ENCODE peak calls at places on chromosomes 16 and 17, in nine cellular contexts. D, G, P, S, V, I, O, F and N are unnamed samples.

GRCh38 chr17:28843810-28844137 is 1.2 kb upstream of the FAM222B start:
- DNase-seq in D (no peak), G (no peak), P (no peak), S (no peak), V (peak), I (no peak), O (no peak), F (no peak), N (no peak)

GRCh38 chr17:40458001-40458791 is 14.9 kb downstream of the IGFBP4 start:
- DNase-seq in D (peak), G (no peak), P (no peak), S (peak), V (peak), I (peak), O (no peak), F (no peak), N (peak)

GRCh38 chr17:35898283-35899070 is 18.3 kb upstream of the CCL5 start:
- DNase-seq in D (peak), G (no peak), P (no peak), S (no peak), V (no peak), I (peak), O (no peak), F (peak), N (no peak)

GRCh38 chr17:64172510-64172909 is 42.6 kb upstream of the ERN1 start:
- DNase-seq in D (no peak), G (no peak), P (no peak), S (no peak), V (no peak), I (no peak), O (no peak), F (no peak), N (no peak)

GRCh38 chr17:83081561-83082201 is 2.3 kb downstream of the METRNL start:
- DNase-seq in D (no peak), G (peak), P (no peak), S (no peak), V (peak), I (peak), O (no peak), F (peak), N (peak)

GRCh38 chr17:50052241-50052788 is 3.6 kb upstream of the ITGA3 start:
- DNase-seq in D (no peak), G (no peak), P (no peak), S (no peak), V (no peak), I (peak), O (no peak), F (no peak), N (no peak)

GRCh38 chr17:38455288-38455915 is 27.1 kb downstream of the ARHGAP23 start:
- DNase-seq in D (no peak), G (no peak), P (no peak), S (no peak), V (no peak), I (no peak), O (no peak), F (no peak), N (no peak)

GRCh38 chr16:81261049-81261648 is 22.7 kb downstream of the BCO1 start:
- DNase-seq in D (peak), G (no peak), P (no peak), S (peak), V (no peak), I (peak), O (no peak), F (no peak), N (no peak)

GRCh38 chr16:1224558-1224957 is 510 bp downstream of the TPSG1 start:
- DNase-seq in D (no peak), G (no peak), P (no peak), S (no peak), V (no peak), I (no peak), O (peak), F (peak), N (no peak)

GRCh38 chr16:75580-76501 is 2.2 kb upstream of the MPG start:
- DNase-seq in D (no peak), G (peak), P (no peak), S (peak), V (peak), I (peak), O (peak), F (peak), N (peak)

GRCh38 chr17:67310406-67310805 is 56.0 kb downstream of the PSMD12 start:
- DNase-seq in D (no peak), G (no peak), P (no peak), S (no peak), V (no peak), I (no peak), O (no peak), F (no peak), N (no peak)

GRCh38 chr16:27210174-27210573 is 6.8 kb downstream of the KDM8 start:
- DNase-seq in D (no peak), G (no peak), P (no peak), S (no peak), V (no peak), I (no peak), O (no peak), F (no peak), N (no peak)

GRCh38 chr17:30332057-30332542 is 1.8 kb downstream of the TMIGD1 start:
- DNase-seq in D (peak), G (no peak), P (no peak), S (peak), V (no peak), I (no peak), O (no peak), F (peak), N (no peak)

GRCh38 chr17:38442548-38442947 is 14.3 kb downstream of the ARHGAP23 start:
- DNase-seq in D (no peak), G (no peak), P (no peak), S (no peak), V (no peak), I (no peak), O (no peak), F (no peak), N (no peak)

GRCh38 chr17:57455063-57455914 is 199.0 kb downstream of the MSI2 start:
- DNase-seq in D (no peak), G (no peak), P (no peak), S (no peak), V (no peak), I (no peak), O (no peak), F (no peak), N (no peak)
- TF ChIP-seq EP300 in D (no peak), G (no peak), P (no peak), S (no peak), V (no peak), I (no peak), O (no peak), F (no peak), N (no peak)

GRCh38 chr17:8918811-8919210 is 46.7 kb downstream of the PIK3R5 start:
- DNase-seq in D (no peak), G (no peak), P (no peak), S (no peak), V (no peak), I (no peak), O (no peak), F (no peak), N (no peak)
- TF ChIP-seq POLR2A in D (no peak), G (no peak), P (no peak), S (no peak), V (no peak), I (no peak), O (no peak), F (no peak), N (no peak)

GRCh38 chr17:76683011-76683755 is 27.6 kb downstream of the MXRA7 start:
- DNase-seq in D (no peak), G (no peak), P (no peak), S (no peak), V (no peak), I (no peak), O (no peak), F (no peak), N (peak)
- TF ChIP-seq CTCF in D (peak), G (no peak), P (peak), S (peak), V (no peak), I (no peak), O (no peak), F (no peak), N (no peak)

GRCh38 chr16:74592847-74593246 is 14.1 kb downstream of the GLG1 start:
- DNase-seq in D (no peak), G (no peak), P (no peak), S (no peak), V (no peak), I (no peak), O (no peak), F (no peak), N (no peak)
- TF ChIP-seq EP300 in D (no peak), G (no peak), P (no peak), S (no peak), V (no peak), I (no peak), O (no peak), F (no peak), N (no peak)

GRCh38 chr17:3924421-3925350 is 8.4 kb upstream of the P2RX1 start:
- DNase-seq in D (no peak), G (no peak), P (no peak), S (no peak), V (peak), I (no peak), O (no peak), F (peak), N (no peak)
- TF ChIP-seq POLR2A in D (no peak), G (no peak), P (no peak), S (no peak), V (no peak), I (no peak), O (no peak), F (no peak), N (no peak)

DNA sequence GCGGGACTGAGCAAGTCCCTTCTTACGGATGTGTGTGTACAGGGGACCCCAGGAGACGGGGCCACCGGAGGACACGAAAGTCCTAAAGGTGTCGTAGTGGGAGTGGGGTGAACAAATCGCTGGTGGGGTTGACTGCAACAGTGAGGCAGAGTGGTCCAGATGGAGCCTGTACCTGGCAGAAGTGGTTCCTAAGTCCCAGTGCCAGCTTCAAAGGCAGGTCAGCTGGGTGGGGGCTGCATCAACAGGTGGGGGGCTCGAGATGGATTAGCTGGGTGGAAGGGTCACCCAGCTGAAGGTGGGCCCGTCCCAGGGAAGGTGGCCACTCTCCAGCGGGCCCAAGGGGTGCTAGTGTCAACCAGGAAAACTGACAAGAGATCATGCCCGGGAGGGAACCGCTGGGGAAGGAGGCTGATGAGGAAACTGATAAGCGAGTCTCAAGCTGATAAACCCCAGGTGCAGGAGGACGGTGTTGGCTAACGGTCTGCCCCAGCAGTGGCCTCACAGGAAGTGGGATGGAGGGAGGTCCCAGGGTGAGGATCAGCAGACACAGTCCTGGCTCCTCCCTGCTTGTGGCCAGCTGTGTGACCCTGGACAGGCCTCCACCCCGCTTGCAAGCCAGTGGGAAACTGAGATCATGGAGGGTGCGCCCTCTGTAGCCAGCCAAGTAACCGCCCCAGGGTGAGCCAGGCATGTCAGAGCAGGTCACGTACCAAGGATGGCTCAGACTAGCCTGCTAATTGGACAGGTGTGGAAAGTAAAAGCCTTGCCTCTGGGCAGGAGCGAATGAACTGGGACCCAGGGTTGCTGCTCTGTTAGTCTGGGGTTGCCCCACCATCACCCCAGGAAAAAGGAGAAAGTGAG is 1.0 kb downstream of the ORAI3 start:
- DNase-seq in D (peak), G (peak), P (no peak), S (peak), V (peak), I (peak), O (no peak), F (peak), N (peak)
- TF ChIP-seq CTCF in D (peak), G (no peak), P (no peak), S (peak), V (no peak), I (no peak), O (no peak), F (no peak), N (no peak)

GRCh38 chr16:78900039-78900811 is 700.3 kb downstream of the MAF start:
- DNase-seq in D (no peak), G (no peak), P (no peak), S (no peak), V (no peak), I (no peak), O (no peak), F (no peak), N (no peak)
- TF ChIP-seq EP300 in D (no peak), G (no peak), P (no peak), S (no peak), V (peak), I (no peak), O (no peak), F (no peak), N (no peak)

GRCh38 chr17:6657633-6658287 is 6.2 kb downstream of the C17orf100 start:
- DNase-seq in D (no peak), G (no peak), P (no peak), S (no peak), V (no peak), I (no peak), O (no peak), F (no peak), N (no peak)
- TF ChIP-seq POLR2A in D (no peak), G (no peak), P (no peak), S (no peak), V (no peak), I (no peak), O (no peak), F (no peak), N (no peak)